ENCODE peak calls at places on chromosome 13, in six cellular contexts. I, J, P, Y, E and S are unnamed samples. For H3K4me1 and H3K27me3, the result is how much of the 10 kb centered on the place peaks cover.

GRCh38 chr13:91592050-91593014 is 193.9 kb downstream of the GPC5 start:
- DNase-seq in I (no peak), J (no peak), P (no peak), Y (no peak), E (no peak), S (no peak)

GRCh38 chr13:37598572-37598971 is at the start of gene POSTN:
- DNase-seq in I (no peak), J (no peak), P (no peak), Y (no peak), E (peak), S (no peak)

GRCh38 chr13:44140146-44140545 is 233.5 kb upstream of the SERP2 start:
- DNase-seq in I (no peak), J (peak), P (peak), Y (no peak), E (no peak), S (no peak)

GRCh38 chr13:25971499-25972145 is 80.2 kb downstream of the SHISA2 start:
- DNase-seq in I (no peak), J (no peak), P (peak), Y (peak), E (no peak), S (no peak)

GRCh38 chr13:32824061-32824460 is 192.2 kb upstream of the KL start:
- DNase-seq in I (no peak), J (no peak), P (no peak), Y (no peak), E (no peak), S (no peak)

GRCh38 chr13:93226623-93227279 is at the start of gene GPC6:
- DNase-seq in I (no peak), J (no peak), P (peak), Y (no peak), E (peak), S (peak)

GRCh38 chr13:67383358-67383757 is 153.2 kb upstream of the PCDH9 start:
- DNase-seq in I (no peak), J (no peak), P (no peak), Y (no peak), E (peak), S (no peak)

GRCh38 chr13:107993239-107993948 is 221.9 kb downstream of the LIG4 start:
- DNase-seq in I (no peak), J (no peak), P (no peak), Y (no peak), E (no peak), S (no peak)

GRCh38 chr13:65454403-65454802 is 1775.7 kb downstream of the PCDH9 start:
- DNase-seq in I (no peak), J (no peak), P (no peak), Y (no peak), E (no peak), S (no peak)

GRCh38 chr13:32746474-32746873 is 160.2 kb downstream of the PDS5B start:
- DNase-seq in I (no peak), J (no peak), P (no peak), Y (no peak), E (no peak), S (no peak)

DNA sequence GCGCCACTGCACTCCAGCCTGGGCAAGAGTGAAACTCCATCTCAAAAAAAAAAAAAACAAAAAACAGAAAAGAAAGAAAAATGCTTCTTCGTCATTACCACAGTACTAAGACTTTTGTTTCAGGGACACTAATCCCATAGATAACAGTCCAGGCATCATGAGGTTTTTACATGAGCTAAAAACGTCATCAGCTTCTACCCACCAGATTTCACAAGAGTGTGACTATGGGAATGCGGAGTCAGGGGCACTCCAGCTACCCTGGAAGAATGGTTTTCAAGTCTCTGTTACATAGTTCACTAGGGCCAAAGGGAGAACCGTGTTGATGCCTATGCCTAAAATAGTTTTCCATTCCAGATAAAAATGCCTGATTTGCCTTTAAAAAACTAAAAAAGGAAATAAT is 33.2 kb downstream of the RAB20 start:
- DNase-seq in I (no peak), J (no peak), P (no peak), Y (no peak), E (peak), S (peak)
- H3K4me1 ChIP-seq in I (under half), J (half or more), P (under half), Y (under half), E (under half), S (under half)

GRCh38 chr13:99968521-99969367 is 2.8 kb downstream of the ZIC5 start:
- DNase-seq in I (no peak), J (no peak), P (peak), Y (no peak), E (no peak), S (no peak)

GRCh38 chr13:99970761-99971575 is 599 bp downstream of the ZIC5 start:
- DNase-seq in I (no peak), J (no peak), P (peak), Y (no peak), E (no peak), S (no peak)

GRCh38 chr13:99969368-99969933 is 2.1 kb downstream of the ZIC5 start:
- DNase-seq in I (no peak), J (no peak), P (peak), Y (no peak), E (no peak), S (no peak)

GRCh38 chr13:99971576-99972189 is at the start of gene ZIC5:
- DNase-seq in I (no peak), J (no peak), P (peak), Y (no peak), E (no peak), S (no peak)

GRCh38 chr13:99969934-99970760 is 1.4 kb downstream of the ZIC5 start:
- DNase-seq in I (no peak), J (no peak), P (peak), Y (no peak), E (no peak), S (no peak)
- H3K27ac ChIP-seq in I (no peak), J (no peak), P (peak), Y (no peak), E (no peak), S (no peak)

DNA sequence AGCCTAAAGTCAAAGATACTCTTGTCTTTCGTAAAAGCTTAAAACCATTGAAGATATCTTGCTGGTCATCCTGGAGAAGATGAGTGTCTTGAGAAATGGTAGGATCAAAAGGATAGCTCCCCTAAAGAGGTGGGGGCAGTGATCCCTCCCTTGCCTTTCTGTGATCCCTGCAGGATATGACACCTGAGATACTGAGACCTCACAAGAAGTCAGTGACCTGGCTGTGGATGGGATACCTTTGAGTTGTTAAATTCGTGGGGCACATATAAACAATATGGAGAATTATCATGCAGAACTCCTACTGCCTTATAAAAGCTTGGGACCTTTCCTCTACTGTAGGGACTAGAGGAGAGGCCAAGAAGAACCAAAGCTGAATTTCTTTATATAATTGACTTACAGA is 21.4 kb downstream of the STOML3 start:
- DNase-seq in I (no peak), J (no peak), P (no peak), Y (no peak), E (no peak), S (no peak)
- H3K27me3 ChIP-seq in I (under half), J (under half), P (under half), Y (under half), E (under half), S (under half)

DNA sequence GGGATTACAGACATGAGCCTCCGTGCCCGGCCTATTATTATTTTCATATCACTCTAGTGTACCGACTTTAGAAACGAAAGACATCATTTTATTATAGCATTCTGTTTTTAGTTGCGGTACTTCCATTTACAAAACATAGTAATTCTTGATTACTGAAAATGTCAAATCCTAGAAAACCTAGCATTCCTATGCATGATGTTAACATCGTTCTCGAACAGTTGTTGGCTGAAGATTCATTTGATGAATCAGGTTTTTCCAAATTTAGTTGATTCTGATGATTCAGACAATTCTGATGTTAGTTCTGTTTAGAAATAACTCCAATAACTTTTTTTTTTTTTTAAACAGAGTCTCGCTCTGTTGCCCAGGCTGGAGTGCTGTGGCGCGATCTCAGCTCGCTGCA is 11.5 kb upstream of the MTRF1 start:
- DNase-seq in I (no peak), J (no peak), P (no peak), Y (no peak), E (peak), S (no peak)
- H3K4me1 ChIP-seq in I (under half), J (under half), P (under half), Y (under half), E (under half), S (under half)

GRCh38 chr13:27583645-27584044 is 36.7 kb downstream of the LNX2 start:
- DNase-seq in I (no peak), J (no peak), P (no peak), Y (no peak), E (no peak), S (no peak)

GRCh38 chr13:27588405-27588804 is 31.9 kb downstream of the LNX2 start:
- DNase-seq in I (no peak), J (no peak), P (no peak), Y (no peak), E (no peak), S (no peak)

GRCh38 chr13:27592865-27593264 is 27.5 kb downstream of the LNX2 start:
- DNase-seq in I (no peak), J (no peak), P (no peak), Y (no peak), E (no peak), S (no peak)

GRCh38 chr13:27587083-27587482 is 33.2 kb downstream of the LNX2 start:
- DNase-seq in I (no peak), J (no peak), P (no peak), Y (no peak), E (no peak), S (no peak)
- H3K27ac ChIP-seq in I (no peak), J (no peak), P (no peak), Y (no peak), E (no peak), S (no peak)

GRCh38 chr13:45851171-45851889 is at the start of gene SIAH3:
- DNase-seq in I (no peak), J (no peak), P (peak), Y (no peak), E (no peak), S (no peak)
- H3K27me3 ChIP-seq in I (half or more), J (under half), P (half or more), Y (under half), E (under half), S (under half)